ENCODE peak calls at places on chromosome 7, in four cellular contexts. W is HFF-Myc, X is mesothelial cell of epicardium, V is breast epithelium. H is an unnamed sample.

GRCh38 chr7:155470686-155471638 is 13.0 kb downstream of the EN2 start:
- DNase-seq in W (no peak), X (no peak), V (no peak), H (no peak)

GRCh38 chr7:92833766-92834605 is 2.4 kb downstream of the CDK6 start:
- DNase-seq in V (peak; percentile 47), X (peak; percentile 72), W (peak; percentile 31), H (peak; percentile 75)

GRCh38 chr7:8035647-8036518 is 67.3 kb downstream of the GLCCI1 start:
- DNase-seq in X (no peak), V (no peak), W (peak; percentile 22), H (peak; percentile 52)

GRCh38 chr7:40899651-40900507 is 765.1 kb downstream of the SUGCT start:
- DNase-seq in W (no peak), X (no peak), V (no peak), H (peak; percentile 24)

GRCh38 chr7:12212051-12212485 is 974 bp downstream of the TMEM106B start:
- DNase-seq in V (no peak), W (no peak), X (no peak), H (peak; percentile 41)

GRCh38 chr7:30924624-30925023 is 13.0 kb downstream of the AQP1 start:
- DNase-seq in X (no peak), V (no peak), W (no peak), H (no peak)

GRCh38 chr7:8597565-8597964 is 164.2 kb downstream of the NXPH1 start:
- DNase-seq in X (no peak), V (no peak), W (no peak), H (no peak)

GRCh38 chr7:101300465-101301376 is 20.9 kb downstream of the IFT22 start:
- DNase-seq in X (no peak), V (no peak), W (no peak), H (no peak)

GRCh38 chr7:40057292-40057691 is 77.1 kb downstream of the MPLKIP start:
- DNase-seq in X (no peak), W (peak; percentile 27), V (no peak), H (peak; percentile 51)

GRCh38 chr7:32479574-32480200 is 10.5 kb downstream of the LSM5 start:
- DNase-seq in V (no peak), W (no peak), X (no peak), H (peak; percentile 63)

GRCh38 chr7:73473636-73474035 is 40.1 kb downstream of the FZD9 start:
- DNase-seq in W (no peak), V (no peak), X (no peak), H (no peak)

GRCh38 chr7:129089521-129090212 is 34.8 kb upstream of the TNPO3 start:
- DNase-seq in W (no peak), X (no peak), V (no peak), H (no peak)

GRCh38 chr7:36040679-36041078 is 112.4 kb upstream of the EEPD1 start:
- DNase-seq in X (no peak), V (no peak), W (no peak), H (no peak)

GRCh38 chr7:16061630-16062029 is 359.7 kb downstream of the CRPPA start:
- DNase-seq in X (no peak), W (no peak), V (no peak), H (no peak)

GRCh38 chr7:24877790-24878311 is 102.1 kb downstream of the OSBPL3 start:
- DNase-seq in W (no peak), V (no peak), X (no peak), H (no peak)

GRCh38 chr7:29871787-29872398 is 65.6 kb downstream of the WIPF3 start:
- DNase-seq in V (no peak), X (no peak), W (no peak), H (peak; percentile 59)

GRCh38 chr7:42543953-42544352 is 306.9 kb upstream of the GLI3 start:
- DNase-seq in W (no peak), V (no peak), X (no peak), H (no peak)

GRCh38 chr7:55423891-55424290 is 58.8 kb downstream of the LANCL2 start:
- DNase-seq in X (no peak), W (no peak), V (no peak), H (no peak)

GRCh38 chr7:140989068-140989467 is 25.7 kb downstream of the MRPS33 start:
- DNase-seq in X (no peak), W (no peak), V (no peak), H (no peak)

GRCh38 chr7:142133740-142134148 is 22.2 kb downstream of the MGAM2 start:
- DNase-seq in X (no peak), V (no peak), W (no peak), H (no peak)

GRCh38 chr7:106514887-106515286 is 146.1 kb downstream of the CCDC71L start:
- DNase-seq in X (no peak), V (no peak), W (no peak), H (no peak)

GRCh38 chr7:87413951-87414381 is 61.5 kb downstream of the ABCB4 start:
- DNase-seq in V (no peak), W (peak; percentile 5), X (no peak), H (no peak)

GRCh38 chr7:20268832-20269231 is 51.6 kb upstream of the MACC1 start:
- DNase-seq in W (no peak), X (no peak), V (no peak), H (no peak)

GRCh38 chr7:158469396-158470051 is 118.1 kb downstream of the PTPRN2 start:
- DNase-seq in W (no peak), V (no peak), X (no peak), H (peak; percentile 8)

GRCh38 chr7:48154792-48155413 is 16.4 kb upstream of the ABCA13 start:
- DNase-seq in W (no peak), X (no peak), V (no peak), H (peak; percentile 59)

GRCh38 chr7:94649313-94649924 is 6.5 kb downstream of the SGCE start:
- DNase-seq in X (no peak), W (no peak), V (no peak), H (no peak)

GRCh38 chr7:29496355-29497020 is 67.1 kb upstream of the PRR15 start:
- DNase-seq in V (no peak), X (no peak), W (no peak), H (no peak)

GRCh38 chr7:46494026-46494425 is 573.0 kb upstream of the IGFBP3 start:
- DNase-seq in W (no peak), V (no peak), X (no peak), H (peak; percentile 45)

GRCh38 chr7:24963218-24963617 is 16.8 kb downstream of the OSBPL3 start:
- DNase-seq in W (no peak), X (no peak), V (peak; percentile 51), H (no peak)

GRCh38 chr7:29917583-29917982 is 72.0 kb downstream of the SCRN1 start:
- DNase-seq in W (no peak), X (no peak), V (no peak), H (no peak)

GRCh38 chr7:157928171-157928794 is 591.5 kb downstream of the DNAJB6 start:
- DNase-seq in V (no peak), W (no peak), X (no peak), H (no peak)

GRCh38 chr7:81725003-81725402 is 44.8 kb downstream of the HGF start:
- DNase-seq in V (no peak), W (no peak), X (no peak), H (no peak)

GRCh38 chr7:44565097-44565794 is 8.5 kb downstream of the DDX56 start:
- DNase-seq in V (peak; percentile 52), X (no peak), W (peak; percentile 30), H (peak; percentile 62)

GRCh38 chr7:139855498-139856270 is 26.6 kb downstream of the TBXAS1 start:
- DNase-seq in W (no peak), V (no peak), X (no peak), H (no peak)

GRCh38 chr7:104795086-104795485 is 218.9 kb upstream of the KMT2E start:
- DNase-seq in W (no peak), X (no peak), V (no peak), H (no peak)

GRCh38 chr7:29478218-29478617 is 85.4 kb upstream of the PRR15 start:
- DNase-seq in V (no peak), W (no peak), X (no peak), H (no peak)

GRCh38 chr7:2384354-2385243 is 18.8 kb upstream of the CHST12 start:
- DNase-seq in X (no peak), V (no peak), W (no peak), H (no peak)
- TF ChIP-seq CTCF in X (no peak), V (no peak), W (no peak), H (no peak)

GRCh38 chr7:103609778-103610177 is 163.8 kb upstream of the SLC26A5 start:
- DNase-seq in X (no peak), W (no peak), V (no peak), H (no peak)

GRCh38 chr7:103613655-103614642 is 167.9 kb upstream of the SLC26A5 start:
- DNase-seq in X (no peak), W (no peak), V (no peak), H (peak; percentile 14)
- TF ChIP-seq CTCF in X (no peak), W (peak; percentile 15), V (no peak), H (no peak)

GRCh38 chr7:50696810-50697582 is 85.7 kb downstream of the GRB10 start:
- DNase-seq in V (no peak), X (no peak), W (no peak), H (peak; percentile 23)
- TF ChIP-seq CTCF in V (no peak), X (peak; percentile 46), W (peak; percentile 56), H (peak; percentile 26)

GRCh38 chr7:1142051-1142635 is 17.9 kb downstream of the ZFAND2A start:
- DNase-seq in W (no peak), X (no peak), V (no peak), H (no peak)

GRCh38 chr7:1149351-1149794 is 10.6 kb downstream of the ZFAND2A start:
- DNase-seq in V (no peak), W (no peak), X (no peak), H (no peak)

GRCh38 chr7:1141651-1142050 is 18.3 kb downstream of the ZFAND2A start:
- DNase-seq in V (no peak), X (no peak), W (no peak), H (no peak)

GRCh38 chr7:1140481-1141104 is 19.4 kb downstream of the ZFAND2A start:
- DNase-seq in W (no peak), V (no peak), X (no peak), H (no peak)

GRCh38 chr7:1144269-1144771 is 15.7 kb downstream of the ZFAND2A start:
- DNase-seq in X (no peak), W (no peak), V (no peak), H (peak; percentile 14)
- TF ChIP-seq CTCF in X (no peak), W (peak; percentile 16), V (peak; percentile 41), H (no peak)

DNA sequence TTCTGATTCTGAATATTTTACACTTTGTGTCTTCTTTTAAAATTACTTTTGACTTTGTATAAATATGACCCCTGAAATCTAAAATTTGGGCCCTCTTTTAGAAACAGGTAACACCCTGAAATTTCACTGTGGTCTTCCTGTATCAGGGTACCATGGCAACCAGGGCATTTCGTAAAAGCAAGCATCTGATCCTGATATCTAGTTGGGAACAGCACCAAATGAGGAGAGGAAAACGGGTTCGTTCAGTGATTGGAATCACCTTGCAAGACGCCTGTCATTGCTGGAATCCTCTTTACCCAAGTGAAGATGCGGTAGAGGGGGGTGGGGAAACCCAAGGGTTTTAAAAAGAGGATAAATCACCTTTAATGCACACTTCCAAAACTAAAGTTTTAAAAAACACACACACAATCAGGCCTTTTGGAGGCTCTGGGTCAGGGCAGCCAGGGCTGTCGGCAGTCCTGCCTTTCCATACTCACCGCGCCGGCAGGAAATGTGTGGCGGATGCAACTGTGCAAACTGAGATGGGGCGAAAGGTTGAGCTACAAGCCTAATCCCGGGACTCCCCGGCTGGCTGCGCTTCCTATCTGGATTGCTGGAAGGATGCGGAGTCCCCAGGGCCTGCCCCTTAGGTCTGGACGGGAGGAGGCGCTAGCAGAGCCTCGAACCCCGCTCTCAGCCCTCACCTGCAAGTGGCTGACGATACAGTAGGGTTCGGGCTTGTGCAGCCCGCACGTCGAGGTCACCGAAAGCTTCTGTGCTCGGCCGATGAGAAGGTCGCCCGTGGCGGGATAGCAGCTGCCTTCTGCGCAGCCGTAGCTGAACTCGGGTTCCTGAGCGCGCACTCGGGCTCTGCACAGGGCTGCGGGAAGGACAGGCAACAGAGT is 1.8 kb downstream of the LAMB1 start:
- DNase-seq in W (no peak), X (no peak), V (no peak), H (peak; percentile 45)
- TF ChIP-seq CTCF in W (peak; percentile 39), X (no peak), V (no peak), H (no peak)